ENCODE peak calls at places on chromosomes 4 and X, in four cellular contexts. J is stimulated activated CD4-positive, alpha-beta T cell treated with anti-CD3 and anti-CD28 coated beads, Interleukin-15, amount 100 ng/mL, for 1 hour; N is NCI-H2081 treated with DMSO at 0.1 percent for 48 hours; L is activated CD4-positive, alpha-beta T cell treated with anti-CD3 and anti-CD28 coated beads for 24 hours. A is an unnamed sample.

GRCh38 chr4:85055558-85055957 is 89.1 kb upstream of the WDFY3 start:
- DNase-seq in J (no peak), N (no peak), L (no peak), A (no peak)

GRCh38 chr4:142095886-142096605 is 459.7 kb downstream of the IL15 start:
- DNase-seq in J (no peak), L (no peak), N (peak; percentile 8), A (no peak)

GRCh38 chr4:76641758-76642157 is 206.7 kb downstream of the SHROOM3 start:
- DNase-seq in N (no peak), L (no peak), J (no peak), A (no peak)

GRCh38 chr4:3297066-3297859 is 4.4 kb downstream of the RGS12 start:
- DNase-seq in J (no peak), L (no peak), N (no peak), A (peak; percentile 42)

GRCh38 chrX:106898462-106898861 is 4.7 kb downstream of the RIPPLY1 start:
- DNase-seq in J (no peak), L (no peak), N (no peak), A (no peak)

GRCh38 chrX:13761606-13762005 is 27.1 kb downstream of the OFD1 start:
- DNase-seq in N (no peak), J (no peak), L (no peak), A (peak; percentile 69)

GRCh38 chr4:98150092-98150761 is 7.0 kb upstream of the STPG2 start:
- DNase-seq in N (no peak), J (no peak), L (no peak), A (no peak)

GRCh38 chrX:49001521-49002090 is 458 bp downstream of the GRIPAP1 start:
- DNase-seq in N (no peak), J (peak; percentile 8), L (peak; percentile 7), A (peak; percentile 72)

GRCh38 chr4:145352438-145353145 is 129.1 kb upstream of the SMAD1 start:
- DNase-seq in N (no peak), J (no peak), L (no peak), A (no peak)

GRCh38 chr4:104494161-104494560 is 533 bp downstream of the CXXC4 start:
- DNase-seq in N (no peak), J (no peak), L (no peak), A (no peak)

GRCh38 chr4:92506933-92507332 is 203.2 kb downstream of the GRID2 start:
- DNase-seq in N (no peak), J (no peak), L (no peak), A (no peak)

GRCh38 chr4:54227261-54228063 is 1.6 kb upstream of the PDGFRA start:
- DNase-seq in L (no peak), J (no peak), N (no peak), A (peak; percentile 86)

GRCh38 chr4:78610546-78611214 is 59.1 kb downstream of the ANXA3 start:
- DNase-seq in L (no peak), N (no peak), J (no peak), A (no peak)

GRCh38 chr4:128363966-128364365 is 76.4 kb upstream of the PGRMC2 start:
- DNase-seq in J (no peak), L (no peak), N (no peak), A (no peak)

GRCh38 chrX:150569155-150569477 is 695 bp downstream of the MTM1 start:
- DNase-seq in N (no peak), J (no peak), L (no peak), A (no peak)

GRCh38 chrX:102899940-102900916 is 36.8 kb upstream of the RAB40AL start:
- DNase-seq in L (peak; percentile 69), N (peak; percentile 3), J (peak; percentile 39), A (peak; percentile 93)

GRCh38 chr4:6875431-6875831 is 34.2 kb upstream of the TBC1D14 start:
- DNase-seq in L (no peak), N (no peak), J (no peak), A (no peak)

GRCh38 chr4:157521916-157522315 is 301.4 kb downstream of the GRIA2 start:
- DNase-seq in N (no peak), L (no peak), J (no peak), A (no peak)

GRCh38 chrX:10722804-10723364 is 102.5 kb upstream of the MID1 start:
- DNase-seq in L (peak; percentile 18), J (no peak), N (no peak), A (peak; percentile 86)

GRCh38 chr4:10083861-10084641 is 32.5 kb downstream of the WDR1 start:
- DNase-seq in N (no peak), J (no peak), L (no peak), A (no peak)

GRCh38 chr4:183394166-183394951 is 50.1 kb upstream of the CDKN2AIP start:
- DNase-seq in L (no peak), J (no peak), N (no peak), A (no peak)

GRCh38 chrX:77788050-77788449 is 2.0 kb upstream of the ATRX start:
- DNase-seq in N (no peak), L (no peak), J (no peak), A (no peak)

GRCh38 chrX:108157628-108158027 is 66.0 kb downstream of the ATG4A start:
- DNase-seq in N (no peak), J (no peak), L (no peak), A (no peak)

GRCh38 chr4:152534541-152535231 is 1.2 kb downstream of the FBXW7 start:
- DNase-seq in N (no peak), L (no peak), J (peak; percentile 15), A (peak; percentile 73)

GRCh38 chr4:27770895-27771294 is 910.3 kb downstream of the STIM2 start:
- DNase-seq in L (no peak), J (no peak), N (no peak), A (no peak)

GRCh38 chrX:96650023-96650422 is 34.6 kb upstream of the DIAPH2 start:
- DNase-seq in N (no peak), L (no peak), J (no peak), A (no peak)

GRCh38 chr4:173940146-173940545 is 343.3 kb downstream of the FBXO8 start:
- DNase-seq in N (no peak), L (no peak), J (no peak), A (no peak)

GRCh38 chr4:48490680-48491513 is 845 bp downstream of the ZAR1 start:
- DNase-seq in L (no peak), N (no peak), J (no peak), A (peak; percentile 68)

GRCh38 chrX:46326161-46326560 is 219.1 kb downstream of the ZNF674 start:
- DNase-seq in J (no peak), L (no peak), N (no peak), A (no peak)

GRCh38 chrX:72479324-72480274 is 93.0 kb downstream of the HDAC8 start:
- DNase-seq in J (no peak), L (no peak), N (no peak), A (no peak)

GRCh38 chr4:149700272-149700671 is 115.4 kb downstream of the IQCM start:
- DNase-seq in J (no peak), L (no peak), N (no peak), A (no peak)

GRCh38 chr4:42627887-42628646 is 28.8 kb downstream of the ATP8A1 start:
- DNase-seq in N (peak; percentile 13), L (peak; percentile 8), J (no peak), A (no peak)

GRCh38 chr4:86857341-86858052 is 8.3 kb upstream of the SLC10A6 start:
- DNase-seq in N (no peak), L (no peak), J (no peak), A (peak; percentile 60)

A was measured in endodermal cell.